ENCODE peak calls at places on chromosomes 2 and 18, in four cellular contexts. C, M, Z and L are unnamed samples. For H3K4me1, the result is how much of the 10 kb centered on the place peaks cover.

GRCh38 chr2:27723372-27724144 is 48.0 kb upstream of the MRPL33 start:
- DNase-seq in C (peak), M (peak), Z (peak), L (peak)

GRCh38 chr2:168635065-168635577 is 167.3 kb upstream of the NOSTRIN start:
- DNase-seq in C (peak), M (no peak), Z (no peak), L (peak)

GRCh38 chr2:15241208-15241607 is 319.9 kb downstream of the NBAS start:
- DNase-seq in C (no peak), M (peak), Z (peak), L (no peak)

GRCh38 chr2:176675557-176676256 is 406.5 kb downstream of the MTX2 start:
- DNase-seq in C (no peak), M (no peak), Z (no peak), L (peak)

GRCh38 chr2:64847930-64848329 is 141.3 kb upstream of the SLC1A4 start:
- DNase-seq in C (no peak), M (no peak), Z (no peak), L (no peak)

GRCh38 chr2:190537765-190538164 is 3.2 kb upstream of the NEMP2 start:
- DNase-seq in C (peak), M (no peak), Z (peak), L (no peak)

GRCh38 chr2:232838406-232838874 is 31.6 kb upstream of the SNORC start:
- DNase-seq in C (peak), M (peak), Z (peak), L (no peak)

GRCh38 chr2:171342014-171342413 is 91.8 kb downstream of the METTL8 start:
- DNase-seq in C (no peak), M (peak), Z (no peak), L (no peak)

GRCh38 chr18:25467226-25468065 is 115.5 kb upstream of the ZNF521 start:
- DNase-seq in C (no peak), M (no peak), Z (peak), L (no peak)

GRCh38 chr2:241112592-241112991 is 10.5 kb upstream of the MTERF4 start:
- DNase-seq in C (no peak), M (no peak), Z (no peak), L (no peak)

GRCh38 chr2:119122663-119123062 is 35.9 kb downstream of the C1QL2 start:
- DNase-seq in C (no peak), M (no peak), Z (no peak), L (peak)

GRCh38 chr18:79544386-79544963 is 135.1 kb upstream of the CTDP1 start:
- DNase-seq in C (no peak), M (no peak), Z (no peak), L (peak)

GRCh38 chr2:105881286-105882136 is 136.8 kb downstream of the NCK2 start:
- DNase-seq in C (no peak), M (no peak), Z (no peak), L (peak)
- H3K4me1 ChIP-seq in C (under half), M (under half), Z (under half), L (under half)

GRCh38 chr2:237433920-237434319 is 20.0 kb upstream of the COL6A3 start:
- DNase-seq in C (no peak), M (no peak), Z (no peak), L (no peak)
- H3K9ac ChIP-seq in C (peak), M (no peak), Z (no peak), L (no peak)

GRCh38 chr18:7619676-7620075 is 52.6 kb downstream of the PTPRM start:
- DNase-seq in C (no peak), M (no peak), Z (no peak), L (no peak)
- H3K4me3 ChIP-seq in C (no peak), M (no peak), Z (no peak), L (no peak)

DNA sequence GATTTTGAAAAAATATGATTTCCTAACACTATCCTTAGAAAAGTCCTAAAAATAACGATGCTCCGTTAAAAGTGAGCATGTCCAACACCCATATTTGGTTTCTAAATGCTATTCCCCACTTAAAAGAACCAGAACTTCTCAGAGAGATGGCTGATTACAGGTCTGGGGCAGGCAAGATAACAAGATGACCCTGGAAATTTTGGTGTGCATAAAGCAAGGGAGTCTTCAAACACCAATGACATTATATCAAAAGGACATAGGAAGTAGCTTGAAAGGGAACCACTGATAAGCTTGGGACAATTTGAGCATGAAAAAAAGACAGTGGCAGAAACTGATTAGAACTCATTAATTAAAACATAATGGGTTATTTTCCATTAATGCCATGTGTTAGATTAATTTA is 17.9 kb downstream of the STK17B start:
- DNase-seq in C (no peak), M (no peak), Z (no peak), L (no peak)
- H3K4me1 ChIP-seq in C (under half), M (under half), Z (under half), L (under half)